ENCODE peak calls at places on chromosome 10, in five cellular contexts. T is cardiac muscle cell, R is tibial nerve, H is neuronal stem cell, P is DND-41. A is an unnamed sample. For H3K36me3, the result is how much of the 10 kb centered on the place peaks cover.

GRCh38 chr10:69451784-69452251 is 553 bp downstream of the TSPAN15 start:
- DNase-seq in T (peak), R (no peak), H (no peak), P (no peak), A (peak)

GRCh38 chr10:125259651-125260050 is 99.3 kb upstream of the CTBP2 start:
- DNase-seq in T (no peak), R (no peak), H (no peak), P (no peak), A (no peak)

GRCh38 chr10:49831352-49832040 is 69.4 kb upstream of the OGDHL start:
- DNase-seq in T (no peak), R (no peak), H (peak), P (no peak), A (peak)

GRCh38 chr10:49518982-49519578 is 19.8 kb downstream of the ERCC6 start:
- DNase-seq in T (peak), R (no peak), H (peak), P (peak), A (peak)

GRCh38 chr10:37488792-37489657 is 363.6 kb downstream of the ANKRD30A start:
- DNase-seq in T (no peak), R (no peak), H (no peak), P (no peak), A (no peak)

GRCh38 chr10:12972146-12972545 is 29.4 kb downstream of the CCDC3 start:
- DNase-seq in T (no peak), R (no peak), H (no peak), P (no peak), A (no peak)

GRCh38 chr10:4333474-4333894 is 492.5 kb upstream of the AKR1E2 start:
- DNase-seq in T (no peak), R (no peak), H (no peak), P (no peak), A (no peak)

GRCh38 chr10:24262929-24263653 is 54.2 kb downstream of the KIAA1217 start:
- DNase-seq in T (no peak), R (peak), H (no peak), P (no peak), A (no peak)

GRCh38 chr10:24272374-24272773 is 63.4 kb downstream of the KIAA1217 start:
- DNase-seq in T (no peak), R (no peak), H (no peak), P (no peak), A (no peak)

GRCh38 chr10:114647545-114648138 is 10.4 kb downstream of the ABLIM1 start:
- DNase-seq in T (no peak), R (no peak), H (no peak), P (no peak), A (no peak)

GRCh38 chr10:10975647-10976046 is 42.0 kb upstream of the CELF2 start:
- DNase-seq in T (no peak), R (no peak), H (no peak), P (no peak), A (no peak)

GRCh38 chr10:58282615-58283014 is 13.7 kb downstream of the CISD1 start:
- DNase-seq in T (no peak), R (no peak), H (no peak), P (no peak), A (no peak)

DNA sequence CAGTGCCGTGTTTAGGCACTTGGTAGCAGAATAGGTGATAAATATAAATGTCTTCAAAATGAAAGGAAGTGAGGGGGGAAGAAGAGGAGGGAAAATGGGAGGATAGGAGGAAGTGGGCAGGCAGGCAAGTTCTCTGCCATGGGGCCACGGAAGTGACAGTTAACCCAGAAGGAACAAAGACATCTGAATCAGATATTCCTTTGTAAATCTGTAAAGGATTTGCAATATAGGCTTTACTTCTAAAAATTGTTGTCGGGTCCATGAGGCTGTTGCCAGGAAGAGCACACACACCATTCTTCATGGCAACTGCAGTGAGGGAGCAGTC is 23.7 kb upstream of the RASSF4 start:
- DNase-seq in T (no peak), R (no peak), H (no peak), P (peak), A (no peak)
- H3K36me3 ChIP-seq in T (under half), R (under half), H (under half), P (under half), A (under half)

DNA sequence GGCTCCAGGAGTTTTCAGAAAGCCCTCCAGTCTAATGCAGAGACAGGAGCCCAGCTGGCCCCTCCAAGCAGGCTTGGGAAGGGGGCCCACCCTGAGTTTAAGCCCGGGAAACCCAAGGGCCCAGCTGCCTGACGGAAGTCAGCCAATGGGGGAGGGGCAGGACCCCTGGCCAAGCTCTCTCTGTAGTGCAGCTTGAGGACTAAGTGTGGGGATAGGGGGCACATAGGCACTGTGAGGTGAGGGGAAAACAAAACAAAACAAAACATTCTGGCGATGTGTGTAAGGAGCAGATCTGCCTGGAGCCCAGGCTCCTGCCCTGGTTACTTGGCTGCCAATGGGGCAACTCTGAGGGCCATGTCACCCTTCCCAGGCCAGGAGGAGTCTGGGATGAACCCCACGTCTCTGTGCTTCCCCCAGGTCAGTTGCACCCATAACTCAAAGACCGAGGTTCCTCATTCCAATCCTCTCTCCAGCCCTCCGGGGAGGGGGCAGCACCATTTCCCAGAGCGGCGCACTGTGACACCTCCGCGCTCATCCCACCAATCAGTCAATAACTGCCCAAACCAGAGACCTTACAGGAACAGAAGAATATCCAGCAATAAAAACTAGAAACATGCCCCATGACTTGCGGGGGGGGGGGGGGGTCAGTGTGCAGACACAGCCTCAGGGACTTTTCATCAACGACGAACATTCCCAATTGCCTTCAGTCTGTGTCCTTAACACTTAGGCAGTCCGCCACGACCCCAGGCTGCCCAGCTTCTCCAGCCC is 1.7 kb downstream of the CXCL12 start:
- DNase-seq in T (no peak), R (no peak), H (no peak), P (no peak), A (peak)
- H3K4me3 ChIP-seq in T (peak), R (peak), H (no peak), P (no peak), A (peak)

DNA sequence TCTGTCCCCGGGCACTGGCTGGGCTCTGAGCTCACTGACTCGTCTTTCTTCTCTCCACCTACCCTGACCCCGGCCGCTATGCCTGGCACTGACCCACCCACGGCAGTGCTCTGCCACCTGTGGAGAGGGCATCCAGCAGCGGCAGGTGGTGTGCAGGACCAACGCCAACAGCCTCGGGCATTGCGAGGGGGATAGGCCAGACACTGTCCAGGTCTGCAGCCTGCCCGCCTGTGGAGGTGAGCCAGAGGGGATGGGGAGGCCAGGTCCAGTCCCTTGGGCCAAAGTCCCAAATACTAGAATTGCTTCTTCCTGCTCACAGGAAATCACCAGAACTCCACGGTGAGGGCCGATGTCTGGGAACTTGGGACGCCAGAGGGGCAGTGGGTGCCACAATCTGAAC is 27.3 kb downstream of the TBATA start:
- DNase-seq in T (no peak), R (no peak), H (no peak), P (no peak), A (no peak)
- H3K36me3 ChIP-seq in T (under half), R (under half), H (under half), P (under half), A (under half)

GRCh38 chr10:102413806-102414561 is 4.6 kb downstream of the PSD start:
- DNase-seq in T (no peak), R (no peak), H (no peak), P (no peak), A (peak)
- H3K4me3 ChIP-seq in T (no peak), R (no peak), H (no peak), P (no peak), A (no peak)

GRCh38 chr10:128571071-128571470 is 444.8 kb upstream of the MKI67 start:
- DNase-seq in T (no peak), R (no peak), H (no peak), P (no peak), A (no peak)
- H3K36me3 ChIP-seq in T (under half), R (under half), H (under half), P (under half), A (under half)

DNA sequence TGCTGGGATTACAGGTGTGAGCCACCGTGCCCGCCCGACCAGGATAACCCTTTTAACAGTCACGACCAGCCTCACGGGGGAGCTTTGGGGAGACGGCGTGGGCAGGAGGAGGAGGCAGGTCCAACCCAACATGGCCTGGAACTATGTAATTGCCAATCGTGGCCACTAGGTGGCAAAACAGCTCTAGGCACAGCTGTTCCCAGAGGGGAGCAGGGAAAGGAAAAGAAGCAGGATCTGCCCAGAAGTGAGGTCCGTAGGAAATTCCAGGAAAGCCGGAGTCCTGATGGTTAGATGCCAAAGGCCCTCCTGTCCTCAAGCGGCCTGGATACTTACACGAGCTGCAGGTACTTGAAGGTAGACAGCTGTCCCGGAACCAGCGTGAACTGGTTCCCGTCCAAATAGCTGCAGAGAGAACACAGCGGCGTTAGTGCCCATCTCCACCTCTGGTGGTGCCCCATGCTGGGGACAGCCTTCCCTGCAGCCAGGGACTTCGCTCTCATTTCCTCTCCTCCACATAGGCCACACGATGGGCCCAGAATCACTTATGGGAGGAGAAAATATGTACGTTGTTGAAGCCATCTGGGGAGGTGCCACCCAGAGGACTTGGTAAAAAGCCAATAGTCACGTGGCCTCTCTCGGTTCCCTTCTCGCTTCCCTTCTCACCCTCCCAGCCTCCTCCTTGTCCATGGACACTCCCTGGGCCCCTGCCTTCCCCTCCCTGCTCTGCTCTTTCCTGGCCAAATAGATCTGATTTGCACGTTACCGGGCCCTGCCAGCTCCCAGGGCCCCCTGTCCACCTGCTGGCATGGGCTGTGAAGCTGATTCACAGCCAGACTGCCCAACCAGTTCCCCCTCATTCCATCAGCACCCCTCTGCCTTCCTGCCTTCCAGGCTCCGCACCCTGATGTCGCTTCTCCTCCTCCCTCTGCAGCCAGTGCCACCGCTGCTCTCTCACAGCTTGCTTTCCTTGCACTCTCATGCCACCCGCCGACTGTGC is 148.1 kb downstream of the SLIT1 start:
- DNase-seq in T (peak), R (peak), H (peak), P (peak), A (peak)
- H3K4me3 ChIP-seq in T (no peak), R (peak), H (peak), P (no peak), A (peak)

GRCh38 chr10:100355069-100355468 is 8.0 kb downstream of the SCD start:
- DNase-seq in T (no peak), R (no peak), H (no peak), P (no peak), A (no peak)
- H3K36me3 ChIP-seq in T (half or more), R (under half), H (half or more), P (half or more), A (half or more)